ENCODE peak calls at places on chromosomes 12 and 14, in four cellular contexts. One of them, this sample, is unnamed.

GRCh38 chr14:22502007-22502406 is 87.0 kb downstream of the DAD1 start:
- DNase-seq in endodermal cell: no peak
- DNase-seq in neural progenitor cell: no peak
- DNase-seq in Panc1: no peak
- DNase-seq in this sample: no peak

GRCh38 chr12:85441025-85441424 is 161.0 kb downstream of the ALX1 start:
- DNase-seq in endodermal cell: no peak
- DNase-seq in neural progenitor cell: no peak
- DNase-seq in Panc1: no peak
- DNase-seq in this sample: no peak

GRCh38 chr14:87628129-87628528 is 364.9 kb downstream of the GALC start:
- DNase-seq in endodermal cell: no peak
- DNase-seq in neural progenitor cell: peak
- DNase-seq in Panc1: no peak
- DNase-seq in this sample: no peak

GRCh38 chr14:95523818-95524448 is 7.5 kb upstream of the SYNE3 start:
- DNase-seq in endodermal cell: peak
- DNase-seq in neural progenitor cell: no peak
- DNase-seq in Panc1: no peak
- DNase-seq in this sample: peak

GRCh38 chr12:98058838-98059237 is 456.6 kb upstream of the TMPO start:
- DNase-seq in endodermal cell: no peak
- DNase-seq in neural progenitor cell: peak
- DNase-seq in Panc1: no peak
- DNase-seq in this sample: no peak

GRCh38 chr12:62438098-62438692 is 28.4 kb upstream of the MON2 start:
- DNase-seq in endodermal cell: peak
- DNase-seq in neural progenitor cell: peak
- DNase-seq in Panc1: peak
- DNase-seq in this sample: peak

GRCh38 chr12:19614601-19615442 is 175.5 kb downstream of the AEBP2 start:
- DNase-seq in endodermal cell: no peak
- DNase-seq in neural progenitor cell: no peak
- DNase-seq in Panc1: no peak
- DNase-seq in this sample: no peak

GRCh38 chr14:94936411-94936892 is 166.5 kb upstream of the GSC start:
- DNase-seq in endodermal cell: no peak
- DNase-seq in neural progenitor cell: peak
- DNase-seq in Panc1: no peak
- DNase-seq in this sample: peak

GRCh38 chr12:50620050-50620974 is 115.5 kb downstream of the DIP2B start:
- DNase-seq in endodermal cell: peak
- DNase-seq in neural progenitor cell: peak
- DNase-seq in Panc1: no peak
- DNase-seq in this sample: peak

GRCh38 chr12:76117067-76117691 is 32.7 kb upstream of the NAP1L1 start:
- DNase-seq in endodermal cell: peak
- DNase-seq in neural progenitor cell: no peak
- DNase-seq in Panc1: no peak
- DNase-seq in this sample: no peak

GRCh38 chr12:19547258-19547657 is 108.0 kb downstream of the AEBP2 start:
- DNase-seq in endodermal cell: no peak
- DNase-seq in neural progenitor cell: no peak
- DNase-seq in Panc1: no peak
- DNase-seq in this sample: peak

GRCh38 chr12:103589517-103589916 is 2.4 kb downstream of the STAB2 start:
- DNase-seq in endodermal cell: no peak
- DNase-seq in neural progenitor cell: no peak
- DNase-seq in Panc1: no peak
- DNase-seq in this sample: no peak

GRCh38 chr12:47141459-47141858 is 61.7 kb upstream of the AMIGO2 start:
- DNase-seq in endodermal cell: peak
- DNase-seq in neural progenitor cell: no peak
- DNase-seq in Panc1: no peak
- DNase-seq in this sample: no peak

GRCh38 chr12:109542876-109543275 is 30.4 kb downstream of the MMAB start:
- DNase-seq in endodermal cell: no peak
- DNase-seq in neural progenitor cell: no peak
- DNase-seq in Panc1: no peak
- DNase-seq in this sample: no peak

GRCh38 chr14:50036637-50037036 is 79.7 kb downstream of the VCPKMT start:
- DNase-seq in endodermal cell: no peak
- DNase-seq in neural progenitor cell: no peak
- DNase-seq in Panc1: no peak
- DNase-seq in this sample: no peak

GRCh38 chr12:47071241-47071852 is 8.1 kb upstream of the PCED1B start:
- DNase-seq in endodermal cell: peak
- DNase-seq in neural progenitor cell: peak
- DNase-seq in Panc1: no peak
- DNase-seq in this sample: peak

GRCh38 chr14:72844528-72844927 is 49.4 kb downstream of the DPF3 start:
- DNase-seq in endodermal cell: no peak
- DNase-seq in neural progenitor cell: no peak
- DNase-seq in Panc1: no peak
- DNase-seq in this sample: peak

GRCh38 chr12:42541965-42542364 is 47.6 kb downstream of the PRICKLE1 start:
- DNase-seq in endodermal cell: no peak
- DNase-seq in neural progenitor cell: no peak
- DNase-seq in Panc1: no peak
- DNase-seq in this sample: no peak

GRCh38 chr12:108921946-108922345 is 42.1 kb downstream of the DAO start:
- DNase-seq in endodermal cell: no peak
- DNase-seq in neural progenitor cell: no peak
- DNase-seq in Panc1: no peak
- DNase-seq in this sample: no peak

GRCh38 chr12:88951177-88951576 is 370.9 kb upstream of the KITLG start:
- DNase-seq in endodermal cell: no peak
- DNase-seq in neural progenitor cell: no peak
- DNase-seq in Panc1: no peak
- DNase-seq in this sample: no peak

GRCh38 chr12:81992461-81992860 is 233.3 kb upstream of the PPFIA2 start:
- DNase-seq in endodermal cell: peak
- DNase-seq in neural progenitor cell: peak
- DNase-seq in Panc1: no peak
- DNase-seq in this sample: peak

GRCh38 chr12:58491296-58491695 is 429.0 kb downstream of the LRIG3 start:
- DNase-seq in endodermal cell: no peak
- DNase-seq in neural progenitor cell: no peak
- DNase-seq in Panc1: no peak
- DNase-seq in this sample: peak

GRCh38 chr12:126397071-126397571 is 1331.9 kb downstream of the AACS start:
- DNase-seq in endodermal cell: no peak
- DNase-seq in neural progenitor cell: no peak
- DNase-seq in Panc1: no peak
- DNase-seq in this sample: peak

GRCh38 chr12:19018302-19018980 is 111.1 kb upstream of the PLEKHA5 start:
- DNase-seq in endodermal cell: no peak
- DNase-seq in neural progenitor cell: no peak
- DNase-seq in Panc1: no peak
- DNase-seq in this sample: peak

GRCh38 chr12:42691991-42692557 is 102.5 kb upstream of the PRICKLE1 start:
- DNase-seq in endodermal cell: no peak
- DNase-seq in neural progenitor cell: no peak
- DNase-seq in Panc1: peak
- DNase-seq in this sample: no peak

GRCh38 chr14:71932229-71932951 is at the start of gene RGS6:
- DNase-seq in endodermal cell: peak
- DNase-seq in neural progenitor cell: peak
- DNase-seq in Panc1: no peak
- DNase-seq in this sample: peak

GRCh38 chr12:123571343-123571813 is 13.0 kb upstream of the TMED2 start:
- DNase-seq in endodermal cell: peak
- DNase-seq in neural progenitor cell: peak
- DNase-seq in Panc1: no peak
- DNase-seq in this sample: peak

GRCh38 chr12:130351331-130351730 is 13.6 kb downstream of the PIWIL1 start:
- DNase-seq in endodermal cell: no peak
- DNase-seq in neural progenitor cell: no peak
- DNase-seq in Panc1: no peak
- DNase-seq in this sample: no peak

GRCh38 chr14:76829650-76830421 is 3.6 kb downstream of the LRRC74A start:
- DNase-seq in endodermal cell: no peak
- DNase-seq in neural progenitor cell: peak
- DNase-seq in Panc1: no peak
- DNase-seq in this sample: peak

GRCh38 chr14:23085458-23085857 is 9.5 kb downstream of the ACIN1 start:
- DNase-seq in endodermal cell: no peak
- DNase-seq in neural progenitor cell: no peak
- DNase-seq in Panc1: no peak
- DNase-seq in this sample: peak

GRCh38 chr14:71647086-71647784 is 285.0 kb upstream of the RGS6 start:
- DNase-seq in endodermal cell: peak
- DNase-seq in neural progenitor cell: peak
- DNase-seq in Panc1: no peak
- DNase-seq in this sample: no peak

GRCh38 chr14:45091696-45092095 is 7.8 kb downstream of the PRPF39 start:
- DNase-seq in endodermal cell: no peak
- DNase-seq in neural progenitor cell: no peak
- DNase-seq in Panc1: no peak
- DNase-seq in this sample: peak

GRCh38 chr12:50242751-50243191 is 40.5 kb downstream of the LIMA1 start:
- DNase-seq in endodermal cell: no peak
- DNase-seq in neural progenitor cell: no peak
- DNase-seq in Panc1: no peak
- DNase-seq in this sample: peak

GRCh38 chr12:49947593-49948226 is 2.8 kb upstream of the AQP2 start:
- DNase-seq in endodermal cell: peak
- DNase-seq in neural progenitor cell: no peak
- DNase-seq in Panc1: no peak
- DNase-seq in this sample: no peak

GRCh38 chr12:99128246-99128645 is 483.2 kb downstream of the APAF1 start:
- DNase-seq in endodermal cell: no peak
- DNase-seq in neural progenitor cell: no peak
- DNase-seq in Panc1: no peak
- DNase-seq in this sample: no peak

GRCh38 chr12:99131761-99132199 is 486.7 kb downstream of the APAF1 start:
- DNase-seq in endodermal cell: peak
- DNase-seq in neural progenitor cell: peak
- DNase-seq in Panc1: no peak
- DNase-seq in this sample: no peak

GRCh38 chr12:99135376-99135775 is 490.3 kb downstream of the APAF1 start:
- DNase-seq in endodermal cell: no peak
- DNase-seq in neural progenitor cell: no peak
- DNase-seq in Panc1: no peak
- DNase-seq in this sample: no peak

DNA sequence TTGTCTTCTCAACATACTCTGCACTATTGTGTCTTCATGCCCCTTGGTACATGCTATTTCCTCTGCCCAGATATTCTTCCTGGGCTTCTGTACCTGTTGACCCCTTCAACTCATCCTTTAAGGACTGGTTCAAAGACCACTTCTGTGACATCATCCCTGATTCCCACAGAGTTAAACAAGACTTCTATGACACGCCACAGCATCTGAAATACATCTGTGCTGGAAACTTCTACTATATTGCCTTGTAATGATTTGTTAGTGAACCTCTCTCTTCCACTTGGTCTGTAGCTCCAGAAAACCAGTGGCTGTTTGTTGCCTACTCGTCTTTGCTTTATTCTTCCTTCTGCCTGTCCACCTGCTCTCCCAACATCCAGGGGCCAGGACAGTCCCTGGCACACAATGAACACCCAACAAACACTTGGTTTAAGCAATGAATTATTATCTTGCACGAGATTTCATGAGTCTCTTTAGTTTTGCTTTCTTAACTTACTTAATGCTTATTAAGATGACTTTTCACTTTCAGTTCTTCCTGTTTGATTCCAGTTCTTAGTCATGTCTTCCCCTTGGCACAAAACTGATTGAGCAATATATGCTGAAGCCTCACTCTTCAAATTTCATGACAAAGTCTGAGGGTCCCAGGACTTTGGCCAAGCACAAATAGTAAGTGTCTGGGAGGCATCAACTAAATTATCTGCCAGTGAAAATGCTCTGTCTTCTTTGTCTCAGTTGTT is 485.9 kb downstream of the APAF1 start:
- DNase-seq in endodermal cell: no peak
- DNase-seq in neural progenitor cell: no peak
- DNase-seq in Panc1: no peak
- DNase-seq in this sample: peak
- H3K4me3 ChIP-seq in endodermal cell: no peak
- H3K4me3 ChIP-seq in neural progenitor cell: no peak
- H3K4me3 ChIP-seq in Panc1: no peak
- H3K4me3 ChIP-seq in this sample: no peak

GRCh38 chr12:25412735-25413134 is 140.3 kb downstream of the LMNTD1 start:
- DNase-seq in endodermal cell: no peak
- DNase-seq in neural progenitor cell: no peak
- DNase-seq in Panc1: no peak
- DNase-seq in this sample: no peak

GRCh38 chr12:25420116-25420515 is 133.0 kb downstream of the LMNTD1 start:
- DNase-seq in endodermal cell: no peak
- DNase-seq in neural progenitor cell: peak
- DNase-seq in Panc1: no peak
- DNase-seq in this sample: no peak

GRCh38 chr12:25419595-25419994 is 133.5 kb downstream of the LMNTD1 start:
- DNase-seq in endodermal cell: no peak
- DNase-seq in neural progenitor cell: no peak
- DNase-seq in Panc1: no peak
- DNase-seq in this sample: no peak

GRCh38 chr12:25416516-25416915 is 136.6 kb downstream of the LMNTD1 start:
- DNase-seq in endodermal cell: no peak
- DNase-seq in neural progenitor cell: no peak
- DNase-seq in Panc1: no peak
- DNase-seq in this sample: no peak

GRCh38 chr12:25415004-25415403 is 138.1 kb downstream of the LMNTD1 start:
- DNase-seq in endodermal cell: no peak
- DNase-seq in neural progenitor cell: no peak
- DNase-seq in Panc1: no peak
- DNase-seq in this sample: no peak
- TF ChIP-seq CTCF in endodermal cell: no peak
- TF ChIP-seq CTCF in neural progenitor cell: no peak
- TF ChIP-seq CTCF in Panc1: no peak
- TF ChIP-seq CTCF in this sample: no peak

GRCh38 chr12:57240926-57241555 is 9.9 kb downstream of the STAC3 start:
- DNase-seq in endodermal cell: peak
- DNase-seq in neural progenitor cell: peak
- DNase-seq in Panc1: no peak
- DNase-seq in this sample: no peak

GRCh38 chr12:57243521-57244305 is 7.3 kb downstream of the STAC3 start:
- DNase-seq in endodermal cell: peak
- DNase-seq in neural progenitor cell: peak
- DNase-seq in Panc1: no peak
- DNase-seq in this sample: peak

GRCh38 chr12:57242691-57243454 is 8.1 kb downstream of the STAC3 start:
- DNase-seq in endodermal cell: peak
- DNase-seq in neural progenitor cell: peak
- DNase-seq in Panc1: no peak
- DNase-seq in this sample: peak

GRCh38 chr12:57241556-57242310 is 9.3 kb downstream of the STAC3 start:
- DNase-seq in endodermal cell: peak
- DNase-seq in neural progenitor cell: no peak
- DNase-seq in Panc1: no peak
- DNase-seq in this sample: no peak

GRCh38 chr12:57242329-57242690 is 8.7 kb downstream of the STAC3 start:
- DNase-seq in endodermal cell: no peak
- DNase-seq in neural progenitor cell: no peak
- DNase-seq in Panc1: no peak
- DNase-seq in this sample: no peak
- H3K4me3 ChIP-seq in endodermal cell: peak
- H3K4me3 ChIP-seq in neural progenitor cell: peak
- H3K4me3 ChIP-seq in Panc1: peak
- H3K4me3 ChIP-seq in this sample: no peak

GRCh38 chr14:75794615-75795038 is 133.6 kb downstream of the TTLL5 start:
- DNase-seq in endodermal cell: no peak
- DNase-seq in neural progenitor cell: no peak
- DNase-seq in Panc1: peak
- DNase-seq in this sample: peak
- TF ChIP-seq CTCF in endodermal cell: peak
- TF ChIP-seq CTCF in neural progenitor cell: no peak
- TF ChIP-seq CTCF in Panc1: peak
- TF ChIP-seq CTCF in this sample: peak